ENCODE peak calls at places on chromosomes 16 and 17, in seven cellular contexts. E is stimulated activated CD8-positive, alpha-beta memory T cell treated with anti-CD3 and anti-CD28 coated beads, Interleukin-7, amount 100 ng/mL, for 1 hour; V is NCI-H748 treated with DMSO at 0.1 percent for 48 hours; J is activated T-helper 1 cell treated with Interleukin-2 at 50 U/mL for 16 hours; U is retinal pigment epithelial cell; M is HL-60; A is T-helper 2 cell. F is an unnamed sample.

GRCh38 chr16:75726390-75726789 is at the start of gene CPHXL:
- DNase-seq in E (no peak), V (no peak), J (no peak), U (no peak), M (no peak), A (no peak), F (no peak)

GRCh38 chr16:27726621-27727275 is 176.8 kb downstream of the KATNIP start:
- DNase-seq in E (no peak), V (no peak), J (no peak), U (no peak), M (no peak), A (no peak), F (no peak)

GRCh38 chr16:5639531-5639930 is 541.9 kb upstream of the EEF2KMT start:
- DNase-seq in E (no peak), V (no peak), J (no peak), U (no peak), M (no peak), A (no peak), F (no peak)

GRCh38 chr17:27232328-27232727 is 61.6 kb upstream of the WSB1 start:
- DNase-seq in E (no peak), V (no peak), J (no peak), U (no peak), M (no peak), A (no peak), F (no peak)

GRCh38 chr17:65198653-65199382 is 61.6 kb downstream of the RGS9 start:
- DNase-seq in E (no peak), V (peak), J (no peak), U (no peak), M (peak), A (no peak), F (peak)

GRCh38 chr17:70095455-70095854 is 20.4 kb downstream of the KCNJ16 start:
- DNase-seq in E (no peak), V (no peak), J (no peak), U (no peak), M (no peak), A (no peak), F (no peak)

GRCh38 chr16:2712063-2712441 is 8.0 kb downstream of the PRSS27 start:
- DNase-seq in E (no peak), V (no peak), J (no peak), U (no peak), M (no peak), A (no peak), F (no peak)

GRCh38 chr17:10021239-10021638 is 116.2 kb upstream of the RCVRN start:
- DNase-seq in E (no peak), V (no peak), J (no peak), U (no peak), M (peak), A (no peak), F (no peak)

GRCh38 chr16:67191995-67192681 is at the start of gene E2F4:
- DNase-seq in E (peak), V (peak), J (peak), U (peak), M (peak), A (peak), F (peak)

GRCh38 chr16:84314373-84314772 is 19.7 kb downstream of the WFDC1 start:
- DNase-seq in E (no peak), V (no peak), J (no peak), U (no peak), M (no peak), A (no peak), F (no peak)

GRCh38 chr17:19645608-19646250 is 2.8 kb upstream of the ALDH3A2 start:
- DNase-seq in E (peak), V (no peak), J (peak), U (no peak), M (peak), A (peak), F (peak)

GRCh38 chr16:5398203-5398602 is 300.6 kb upstream of the EEF2KMT start:
- DNase-seq in E (no peak), V (no peak), J (no peak), U (no peak), M (no peak), A (no peak), F (no peak)